ENCODE peak calls at places on chromosomes 16 and 17, in five cellular contexts. A is Peyer's patch, M is lower leg skin, N is left ventricle myocardium inferior, K is cardiac muscle cell. P is an unnamed sample.

GRCh38 chr16:14193316-14193871 is 122.3 kb downstream of the MRTFB start:
- DNase-seq in N (no peak), A (no peak), K (no peak), M (no peak), P (no peak)

GRCh38 chr17:1267471-1267947 is 2.7 kb upstream of the BHLHA9 start:
- DNase-seq in M (no peak), N (no peak), A (no peak), K (no peak), P (peak; percentile 34)

GRCh38 chr17:66540131-66540781 is 237.8 kb downstream of the PRKCA start:
- DNase-seq in A (no peak), M (no peak), K (no peak), N (peak; percentile 35), P (peak; percentile 27)

GRCh38 chr17:5254903-5255521 is 20.4 kb upstream of the SCIMP start:
- DNase-seq in K (no peak), N (no peak), M (no peak), A (no peak), P (no peak)

GRCh38 chr17:3754458-3755334 is 31.0 kb downstream of the HASPIN start:
- DNase-seq in N (no peak), M (peak; percentile 88), A (peak; percentile 97), K (peak; percentile 80), P (no peak)

GRCh38 chr17:49369760-49370159 is 7.7 kb upstream of the ZNF652 start:
- DNase-seq in N (no peak), M (no peak), K (no peak), A (no peak), P (no peak)

GRCh38 chr17:62696726-62697490 is 69.4 kb downstream of the MRC2 start:
- DNase-seq in K (no peak), M (no peak), N (no peak), A (no peak), P (no peak)

GRCh38 chr16:78413651-78414050 is 314.2 kb downstream of the WWOX start:
- DNase-seq in A (no peak), N (no peak), M (no peak), K (no peak), P (no peak)

GRCh38 chr16:24054649-24055560 is 201.2 kb upstream of the CACNG3 start:
- DNase-seq in M (no peak), K (no peak), N (no peak), A (no peak), P (no peak)

DNA sequence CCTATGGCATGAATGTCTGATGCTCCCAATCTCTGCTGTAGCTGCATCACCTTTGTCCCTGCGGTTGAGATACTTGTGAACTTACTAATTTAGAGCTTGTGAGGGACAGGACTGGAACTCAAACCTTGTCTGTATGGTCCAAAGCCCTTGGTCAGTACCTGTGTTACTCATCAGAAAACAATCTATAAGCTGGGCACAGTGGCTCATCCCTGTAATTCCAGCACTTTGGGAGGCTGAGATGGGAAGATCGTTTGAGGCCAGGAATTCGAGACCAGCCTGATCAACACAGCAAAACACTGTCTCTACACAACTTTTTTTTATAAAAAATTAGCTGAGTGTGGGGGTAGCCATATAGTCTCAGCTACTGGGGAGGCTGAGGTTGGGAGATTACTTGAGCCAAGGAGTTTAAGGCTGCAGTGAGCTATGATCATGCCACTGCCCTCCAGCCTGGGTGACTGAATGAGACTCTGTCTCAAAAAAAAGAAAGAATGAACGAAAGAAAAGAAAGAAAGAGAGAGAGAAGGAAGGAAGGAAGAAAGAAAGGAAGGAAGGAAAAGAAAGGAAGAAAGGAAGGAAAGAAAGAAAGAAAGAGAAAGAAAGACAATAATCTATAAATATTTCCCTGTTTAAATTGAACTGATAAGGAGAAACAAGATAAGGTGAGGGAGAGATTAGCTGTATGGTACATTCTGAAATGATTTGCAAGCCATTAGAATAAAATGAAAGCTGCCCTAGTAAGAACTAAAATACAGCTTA is 31.7 kb upstream of the MYH10 start:
- DNase-seq in N (no peak), M (no peak), A (no peak), K (no peak), P (no peak)
- TF ChIP-seq CTCF in N (no peak), M (no peak), A (no peak), K (no peak), P (no peak)

DNA sequence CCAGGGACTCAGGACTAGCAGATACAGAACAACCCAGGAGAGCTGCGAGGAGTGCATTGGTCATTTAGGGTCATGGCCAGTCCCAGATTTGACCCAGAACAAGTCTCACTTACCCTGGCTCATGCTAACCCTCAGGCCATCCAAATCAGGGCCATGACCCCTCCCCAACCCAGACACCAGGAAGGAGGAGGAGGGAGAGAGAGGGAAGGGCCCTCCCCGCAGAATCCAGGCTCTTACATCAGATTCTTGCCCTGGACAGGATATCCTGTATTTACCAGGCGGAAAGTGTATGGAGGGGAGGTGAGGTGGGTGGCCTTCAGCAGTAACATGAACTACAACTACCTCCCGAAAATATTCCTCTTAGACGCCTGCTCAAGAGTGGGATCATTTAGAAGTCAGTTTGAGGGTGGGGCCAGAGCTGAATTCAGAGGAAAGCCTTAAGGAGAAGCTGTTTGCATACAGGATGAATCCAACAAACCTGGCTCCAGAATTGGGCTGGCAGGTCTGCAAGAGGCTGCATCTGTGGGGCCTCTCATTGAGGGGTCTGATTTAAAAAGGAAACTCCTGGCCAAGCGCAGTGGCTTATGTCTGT is 2.1 kb downstream of the VAT1 start:
- DNase-seq in N (no peak), K (no peak), M (no peak), A (no peak), P (no peak)
- H3K4me3 ChIP-seq in N (peak overlapping the region; percentile 95), K (peak overlapping the region; percentile 7), M (no peak overlapping the region), A (peak overlapping the region; percentile 11), P (peak overlapping the region; percentile 99)

GRCh38 chr16:57244767-57245471 is at the start of gene ARL2BP:
- DNase-seq in A (peak; percentile 99), N (peak; percentile 99), M (peak; percentile 97), K (peak; percentile 98), P (peak; percentile 97)
- TF ChIP-seq CTCF in A (no peak), N (no peak), M (no peak), K (no peak), P (no peak)

DNA sequence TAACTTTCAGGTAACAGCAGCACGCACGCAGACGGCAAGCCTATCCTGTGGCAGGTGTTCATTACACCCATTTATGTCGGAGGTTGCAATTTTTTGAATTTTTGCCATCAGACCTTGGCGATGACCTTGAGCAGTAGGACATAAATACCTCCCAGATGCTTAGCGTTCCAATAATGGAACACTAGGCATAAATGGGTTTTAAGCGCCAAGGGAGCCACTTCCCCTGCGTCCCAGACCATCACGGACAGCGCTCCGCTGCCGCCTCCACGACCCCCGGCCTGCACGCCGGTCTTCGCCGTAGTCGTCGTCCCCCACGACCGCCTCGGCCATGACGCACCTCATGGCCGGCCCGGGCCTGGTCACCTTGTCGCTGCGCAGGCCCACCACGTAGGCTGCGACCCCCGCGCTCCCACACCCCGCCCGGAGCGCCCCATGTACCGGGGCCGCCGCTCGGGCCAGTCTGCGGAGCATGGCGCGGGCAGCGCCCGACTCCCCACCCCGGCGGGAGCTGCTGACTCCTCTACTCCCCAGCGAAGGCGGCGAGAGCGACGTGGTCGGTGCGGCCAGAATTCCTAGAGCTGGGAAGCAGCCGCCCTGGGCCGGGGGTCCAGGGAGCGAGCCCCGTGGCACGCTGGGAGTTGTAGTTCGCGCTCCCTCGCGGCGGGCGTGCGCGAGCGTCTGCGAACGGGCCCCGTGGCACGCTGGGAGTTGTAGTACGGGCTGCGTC is 22.7 kb downstream of the TMEM235 start:
- DNase-seq in N (peak; percentile 88), K (peak; percentile 95), A (peak; percentile 90), M (peak; percentile 71), P (peak; percentile 89)
- H3K4me3 ChIP-seq in N (peak overlapping the region; percentile 97), K (peak overlapping the region; percentile 53), A (peak overlapping the region; percentile 100), M (peak overlapping the region; percentile 78), P (peak overlapping the region; percentile 99)

DNA sequence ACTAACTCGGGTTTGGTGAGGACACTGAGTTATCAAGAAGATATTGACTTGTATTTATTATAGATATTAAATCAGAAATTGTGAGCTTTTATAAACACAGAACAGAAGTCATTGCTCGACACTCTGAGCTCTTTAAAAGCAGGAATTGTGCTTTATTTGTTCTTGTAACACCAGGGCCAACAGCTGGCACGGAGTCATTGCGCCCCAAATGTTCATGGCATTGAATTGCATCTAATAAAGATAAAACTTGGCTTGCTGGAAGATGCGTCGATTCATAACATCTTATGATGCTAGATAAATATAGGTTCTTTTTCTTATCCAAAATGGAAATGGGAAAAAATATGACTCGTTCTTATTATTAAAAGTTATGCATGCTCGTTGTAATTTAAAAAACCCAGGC is 11.8 kb upstream of the MLYCD start:
- DNase-seq in M (no peak), A (no peak), N (no peak), K (no peak), P (no peak)
- TF ChIP-seq CTCF in M (no peak), A (no peak), N (no peak), K (peak; percentile 41), P (no peak)

GRCh38 chr17:81488276-81488860 is 24.2 kb downstream of the ACTG1 start:
- DNase-seq in K (no peak), A (no peak), M (no peak), N (no peak), P (no peak)
- H3K4me3 ChIP-seq in K (peak overlapping the region; percentile 36), A (peak overlapping the region; percentile 72), M (peak overlapping the region; percentile 41), N (peak overlapping the region; percentile 84), P (peak overlapping the region; percentile 76)

DNA sequence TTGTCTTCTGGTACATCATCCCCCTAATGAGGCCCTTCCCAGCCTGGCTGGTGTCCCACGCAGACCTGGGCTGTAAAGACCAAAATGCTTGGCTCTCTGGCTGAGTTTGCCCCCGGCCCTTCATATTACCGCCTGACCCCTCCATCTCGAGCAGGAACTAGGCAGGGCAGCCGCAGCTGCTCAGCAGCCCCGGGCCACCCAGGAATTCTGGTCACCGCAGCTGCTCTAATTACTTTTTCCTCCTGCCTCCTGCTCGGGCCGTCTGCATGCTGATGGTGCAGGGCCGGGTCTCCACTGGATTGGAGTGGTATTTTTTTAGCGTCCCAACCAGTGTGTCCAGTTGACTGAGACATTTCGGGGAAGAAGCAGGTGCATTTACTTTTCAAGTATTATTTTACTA is 176.1 kb downstream of the CYLD start:
- DNase-seq in N (no peak), K (no peak), A (no peak), M (no peak), P (no peak)
- TF ChIP-seq CTCF in N (no peak), K (no peak), A (no peak), M (no peak), P (no peak)

GRCh38 chr17:75079023-75079373 is 8.8 kb upstream of the SLC16A5 start:
- DNase-seq in N (no peak), K (no peak), A (no peak), M (no peak), P (no peak)

GRCh38 chr17:75078097-75079022 is 9.4 kb upstream of the SLC16A5 start:
- DNase-seq in N (no peak), K (no peak), A (no peak), M (no peak), P (no peak)

GRCh38 chr17:75077490-75078096 is 10.2 kb upstream of the SLC16A5 start:
- DNase-seq in K (no peak), M (no peak), N (peak; percentile 79), A (peak; percentile 84), P (peak; percentile 78)

GRCh38 chr17:75075597-75076253 is 12.0 kb upstream of the SLC16A5 start:
- DNase-seq in N (no peak), M (no peak), K (no peak), A (no peak), P (no peak)

DNA sequence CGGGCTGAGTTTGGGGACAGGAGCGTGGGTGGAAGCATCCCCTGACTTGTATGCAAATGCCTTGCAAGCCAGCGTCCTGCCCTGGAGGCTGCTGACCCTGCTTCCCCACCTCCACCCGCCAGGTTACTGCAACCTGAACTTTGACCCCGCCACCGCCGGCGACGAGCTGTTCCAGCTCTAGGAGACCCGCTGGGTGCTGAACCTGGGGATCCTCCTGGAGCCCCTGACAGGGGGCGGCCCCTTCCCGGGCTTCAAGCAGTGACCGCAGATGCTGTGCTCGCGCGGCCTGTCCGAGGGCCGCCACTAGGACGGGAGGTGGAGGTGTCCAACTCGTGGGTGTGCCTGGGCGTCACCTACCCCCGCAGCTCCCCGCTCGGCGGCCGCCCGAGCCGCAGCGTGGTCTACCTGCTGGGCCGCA is 10.7 kb upstream of the SLC16A5 start:
- DNase-seq in A (peak; percentile 86), M (no peak), K (no peak), N (no peak), P (no peak)
- H3K4me3 ChIP-seq in A (peak overlapping the region; percentile 50), M (no peak overlapping the region), K (no peak overlapping the region), N (peak overlapping the region; percentile 71), P (peak overlapping the region; percentile 53)

P was measured in heart right ventricle.